ENCODE peak calls at places on chromosomes 3 and 15, in seven cellular contexts. Y is SK-N-SH, T is HCT116, F is GM12878, B is HepG2, P is H1, N is K562. R is an unnamed sample.

GRCh38 chr3:46184469-46184868 is 23.6 kb downstream of the CCR1 start:
- DNase-seq in P (no peak), F (no peak), T (peak), Y (no peak), N (no peak), B (no peak), R (no peak)

GRCh38 chr3:16456784-16457415 is 56.6 kb downstream of the RFTN1 start:
- DNase-seq in B (no peak), T (no peak), F (no peak), Y (no peak), N (no peak), P (no peak), R (no peak)

GRCh38 chr3:56782900-56783299 is 18.8 kb downstream of the ARHGEF3 start:
- DNase-seq in P (no peak), N (no peak), B (no peak), T (no peak), F (no peak), Y (no peak), R (no peak)

GRCh38 chr3:140319801-140320200 is 358.1 kb upstream of the TRIM42 start:
- DNase-seq in F (no peak), B (no peak), P (no peak), Y (no peak), T (no peak), N (no peak), R (no peak)

GRCh38 chr3:42709621-42710020 is 7.0 kb upstream of the HHATL start:
- DNase-seq in T (no peak), B (no peak), F (no peak), N (no peak), Y (no peak), P (no peak), R (no peak)

GRCh38 chr15:90838066-90838465 is 30.3 kb upstream of the FURIN start:
- DNase-seq in B (no peak), P (no peak), F (no peak), N (no peak), T (no peak), Y (no peak), R (no peak)

GRCh38 chr3:25897019-25897418 is 107.1 kb downstream of the OXSM start:
- DNase-seq in F (no peak), N (peak), Y (no peak), P (no peak), T (peak), B (peak), R (peak)

GRCh38 chr15:99306694-99307338 is 55.5 kb downstream of the LRRC28 start:
- DNase-seq in Y (no peak), F (no peak), T (no peak), N (no peak), P (no peak), B (peak), R (peak)

GRCh38 chr3:34256021-34256420 is 457.6 kb downstream of the PDCD6IP start:
- DNase-seq in T (no peak), Y (no peak), N (no peak), F (no peak), P (no peak), B (no peak), R (no peak)

DNA sequence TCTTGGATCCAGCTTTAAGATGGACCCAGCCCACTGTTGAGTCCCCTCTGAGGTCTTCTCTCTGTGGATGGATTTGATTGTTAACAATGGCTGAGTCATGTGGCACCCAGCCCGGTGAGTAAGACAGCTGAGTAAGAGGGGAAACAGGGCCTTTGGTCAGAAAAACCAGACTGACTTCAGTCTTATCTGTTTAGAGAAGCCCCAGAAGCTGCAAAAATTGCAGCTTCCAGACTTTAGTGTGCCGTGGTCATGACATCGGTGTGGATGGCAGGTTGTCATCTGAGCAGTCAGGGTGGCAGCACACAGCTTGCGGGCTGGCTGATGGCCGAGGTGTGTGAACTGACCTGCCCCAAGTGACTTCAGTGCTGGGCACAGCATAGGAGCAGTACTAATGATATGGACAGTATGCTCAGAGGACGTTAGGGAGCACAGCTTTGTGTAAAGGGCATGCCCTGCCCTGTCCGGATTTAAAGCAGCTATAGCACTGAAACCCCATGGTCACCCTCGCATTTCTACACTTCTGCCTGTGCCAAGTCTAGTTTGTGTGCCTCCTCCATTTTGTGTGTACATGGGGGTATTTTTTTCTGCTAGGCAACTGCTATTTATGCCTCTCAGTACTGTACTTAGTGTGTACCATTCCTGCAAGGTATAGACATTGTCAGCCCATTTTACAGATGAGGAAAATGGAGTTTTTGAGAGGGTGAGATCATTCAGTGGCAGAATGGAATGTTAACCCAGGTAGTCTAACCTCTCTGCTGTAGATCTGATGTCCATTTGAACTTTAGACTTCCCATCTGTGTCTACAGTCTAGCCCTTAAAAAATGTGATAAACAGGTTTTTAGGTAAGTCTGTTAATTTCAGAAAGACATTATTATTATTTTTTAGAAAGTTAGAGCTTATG is 44.4 kb downstream of the FLNB start:
- DNase-seq in T (peak), F (no peak), Y (no peak), P (no peak), B (peak), N (peak), R (no peak)
- TF ChIP-seq JUND in T (peak), F (no peak), Y (peak), P (no peak), B (no peak), N (peak), R (no peak)

GRCh38 chr3:172125053-172125452 is 85.7 kb downstream of the FNDC3B start:
- DNase-seq in P (no peak), T (no peak), N (no peak), F (no peak), Y (no peak), B (no peak), R (no peak)

GRCh38 chr3:172126741-172127140 is 87.4 kb downstream of the FNDC3B start:
- DNase-seq in F (no peak), Y (no peak), B (no peak), T (no peak), N (no peak), P (no peak), R (peak)

GRCh38 chr3:172127141-172127540 is 87.8 kb downstream of the FNDC3B start:
- DNase-seq in Y (no peak), N (no peak), P (no peak), T (no peak), F (no peak), B (no peak), R (no peak)

GRCh38 chr3:172124271-172124670 is 84.9 kb downstream of the FNDC3B start:
- DNase-seq in T (no peak), P (no peak), N (no peak), Y (no peak), F (no peak), B (no peak), R (no peak)

DNA sequence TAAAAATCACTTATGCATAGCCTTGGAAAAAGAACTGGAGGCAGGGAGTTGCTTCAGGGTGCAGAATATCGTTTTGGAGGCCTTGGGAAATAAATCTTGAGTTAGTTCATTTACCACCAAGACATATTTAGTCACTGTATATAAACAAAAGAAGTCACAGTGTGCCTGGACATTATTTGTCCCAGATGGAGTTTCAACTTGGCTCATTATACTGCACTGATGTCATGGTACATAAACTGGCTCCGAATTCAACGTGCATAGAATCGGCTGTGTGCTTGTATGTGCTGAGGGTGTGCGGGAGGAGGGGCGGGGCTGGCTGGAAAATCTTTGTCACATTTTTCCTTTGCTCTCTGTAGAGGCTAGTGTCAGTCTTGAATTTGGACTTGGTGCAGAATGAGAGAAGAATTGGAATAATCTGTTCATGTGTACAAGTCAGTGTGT is 86.6 kb downstream of the FNDC3B start:
- DNase-seq in N (no peak), F (no peak), P (no peak), B (no peak), T (no peak), Y (no peak), R (no peak)
- TF ChIP-seq JUND in N (no peak), F (no peak), P (no peak), B (no peak), T (no peak), Y (no peak), R (no peak)

GRCh38 chr3:159586587-159587202 is 401.9 kb upstream of the IL12A start:
- DNase-seq in P (peak), F (no peak), Y (peak), N (no peak), B (peak), T (peak), R (peak)
- TF ChIP-seq JUND in P (no peak), F (no peak), Y (no peak), N (no peak), B (no peak), T (no peak), R (no peak)

GRCh38 chr3:135000465-135000864 is 205.4 kb downstream of the EPHB1 start:
- DNase-seq in N (no peak), P (no peak), F (no peak), Y (no peak), B (no peak), T (no peak), R (no peak)
- TF ChIP-seq JUND in N (no peak), P (no peak), F (no peak), Y (no peak), B (no peak), T (no peak), R (no peak)

DNA sequence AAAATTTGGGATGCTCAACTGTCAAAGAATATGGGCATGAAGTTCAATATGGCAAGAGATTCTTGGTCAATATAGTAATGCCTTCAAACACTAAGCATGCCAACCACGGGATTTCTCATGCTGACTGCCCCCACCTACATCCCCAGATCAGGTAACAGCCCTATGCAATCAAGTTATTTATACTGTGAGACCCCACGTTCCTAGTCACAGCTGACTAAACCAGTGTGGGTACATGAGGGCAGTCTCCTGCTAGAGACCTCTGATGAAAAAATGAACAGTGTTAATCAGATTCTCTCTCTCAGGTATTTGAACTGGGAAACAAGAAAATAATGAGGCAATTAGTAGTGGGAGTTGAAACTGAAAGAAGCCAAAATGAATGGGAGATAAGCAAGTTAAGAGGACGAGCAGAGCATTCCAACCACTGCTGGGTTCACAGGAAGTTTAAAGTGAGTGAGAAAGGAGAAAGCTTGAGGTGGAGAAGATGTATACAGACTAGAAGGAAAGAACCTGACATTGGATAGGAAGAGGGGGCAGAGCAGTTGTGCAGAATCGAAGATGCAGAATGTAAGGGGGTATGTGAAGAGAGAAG is 98.5 kb upstream of the MYO5C start:
- DNase-seq in B (no peak), N (no peak), Y (no peak), P (no peak), T (no peak), F (no peak), R (no peak)
- TF ChIP-seq JUND in B (no peak), N (no peak), Y (no peak), P (no peak), T (no peak), F (no peak), R (no peak)